ENCODE peak calls at places on chromosomes 7 and 10, in five cellular contexts. One of them, this sample, is unnamed.

GRCh38 chr10:35340975-35341374 is 4.7 kb downstream of the CCNY start:
- DNase-seq in K562: no peak
- DNase-seq in SK-N-SH: no peak
- DNase-seq in GM12878: no peak
- DNase-seq in HepG2: no peak
- DNase-seq in this sample: no peak

GRCh38 chr10:72409167-72409566 is 54.4 kb upstream of the DNAJB12 start:
- DNase-seq in K562: no peak
- DNase-seq in SK-N-SH: no peak
- DNase-seq in GM12878: no peak
- DNase-seq in HepG2: no peak
- DNase-seq in this sample: no peak

GRCh38 chr7:106863216-106863997 is 1.7 kb upstream of the PIK3CG start:
- DNase-seq in K562: peak
- DNase-seq in SK-N-SH: no peak
- DNase-seq in GM12878: no peak
- DNase-seq in HepG2: no peak
- DNase-seq in this sample: no peak

GRCh38 chr10:119497243-119497642 is 45.3 kb downstream of the RGS10 start:
- DNase-seq in K562: no peak
- DNase-seq in SK-N-SH: no peak
- DNase-seq in GM12878: no peak
- DNase-seq in HepG2: no peak
- DNase-seq in this sample: no peak

GRCh38 chr7:70446448-70447143 is 685.3 kb upstream of the GALNT17 start:
- DNase-seq in K562: no peak
- DNase-seq in SK-N-SH: no peak
- DNase-seq in GM12878: no peak
- DNase-seq in HepG2: no peak
- DNase-seq in this sample: no peak

GRCh38 chr7:103718482-103719415 is 270.7 kb downstream of the RELN start:
- DNase-seq in K562: no peak
- DNase-seq in SK-N-SH: no peak
- DNase-seq in GM12878: no peak
- DNase-seq in HepG2: no peak
- DNase-seq in this sample: no peak

GRCh38 chr7:100493476-100494264 is 9.9 kb downstream of the NYAP1 start:
- DNase-seq in K562: peak
- DNase-seq in SK-N-SH: peak
- DNase-seq in GM12878: no peak
- DNase-seq in HepG2: peak
- DNase-seq in this sample: peak

GRCh38 chr10:124614003-124614659 is 130.0 kb downstream of the FAM53B start:
- DNase-seq in K562: no peak
- DNase-seq in SK-N-SH: no peak
- DNase-seq in GM12878: peak
- DNase-seq in HepG2: no peak
- DNase-seq in this sample: no peak

GRCh38 chr7:51011710-51012350 is 229.1 kb upstream of the GRB10 start:
- DNase-seq in K562: no peak
- DNase-seq in SK-N-SH: no peak
- DNase-seq in GM12878: no peak
- DNase-seq in HepG2: no peak
- DNase-seq in this sample: no peak

GRCh38 chr7:44145969-44146897 is 5.1 kb upstream of the MYL7 start:
- DNase-seq in K562: peak
- DNase-seq in SK-N-SH: peak
- DNase-seq in GM12878: no peak
- DNase-seq in HepG2: no peak
- DNase-seq in this sample: peak

GRCh38 chr7:99919814-99920618 is 686 bp upstream of the TRIM4 start:
- DNase-seq in K562: no peak
- DNase-seq in SK-N-SH: no peak
- DNase-seq in GM12878: no peak
- DNase-seq in HepG2: no peak
- DNase-seq in this sample: no peak

GRCh38 chr7:117249696-117250095 is 73.2 kb downstream of the WNT2 start:
- DNase-seq in K562: no peak
- DNase-seq in SK-N-SH: no peak
- DNase-seq in GM12878: no peak
- DNase-seq in HepG2: no peak
- DNase-seq in this sample: no peak

GRCh38 chr10:46530249-46531186 is 25.9 kb downstream of the GPRIN2 start:
- DNase-seq in K562: no peak
- DNase-seq in SK-N-SH: no peak
- DNase-seq in GM12878: no peak
- DNase-seq in HepG2: peak
- DNase-seq in this sample: no peak

GRCh38 chr10:119030421-119031250 is 1.1 kb downstream of the NANOS1 start:
- DNase-seq in K562: peak
- DNase-seq in SK-N-SH: peak
- DNase-seq in GM12878: peak
- DNase-seq in HepG2: peak
- DNase-seq in this sample: peak

GRCh38 chr7:95537483-95537882 is 51.7 kb downstream of the ASB4 start:
- DNase-seq in K562: no peak
- DNase-seq in SK-N-SH: no peak
- DNase-seq in GM12878: no peak
- DNase-seq in HepG2: no peak
- DNase-seq in this sample: no peak

GRCh38 chr10:71854031-71854430 is 3.0 kb upstream of the PSAP start:
- DNase-seq in K562: no peak
- DNase-seq in SK-N-SH: no peak
- DNase-seq in GM12878: no peak
- DNase-seq in HepG2: no peak
- DNase-seq in this sample: no peak

GRCh38 chr10:121845044-121845784 is 82.6 kb downstream of the ATE1 start:
- DNase-seq in K562: no peak
- DNase-seq in SK-N-SH: no peak
- DNase-seq in GM12878: no peak
- DNase-seq in HepG2: no peak
- DNase-seq in this sample: no peak

GRCh38 chr10:66555061-66555460 is 370.8 kb upstream of the LRRTM3 start:
- DNase-seq in K562: no peak
- DNase-seq in SK-N-SH: no peak
- DNase-seq in GM12878: no peak
- DNase-seq in HepG2: no peak
- DNase-seq in this sample: no peak

GRCh38 chr10:48456361-48456804 is 148.5 kb downstream of the ARHGAP22 start:
- DNase-seq in K562: peak
- DNase-seq in SK-N-SH: peak
- DNase-seq in GM12878: no peak
- DNase-seq in HepG2: no peak
- DNase-seq in this sample: peak

GRCh38 chr7:97019710-97020109 is 4.9 kb downstream of the DLX5 start:
- DNase-seq in K562: no peak
- DNase-seq in SK-N-SH: no peak
- DNase-seq in GM12878: no peak
- DNase-seq in HepG2: no peak
- DNase-seq in this sample: no peak

GRCh38 chr7:7221602-7222038 is 39.3 kb downstream of the C1GALT1 start:
- DNase-seq in K562: peak
- DNase-seq in SK-N-SH: peak
- DNase-seq in GM12878: no peak
- DNase-seq in HepG2: no peak
- DNase-seq in this sample: no peak

GRCh38 chr10:67803588-67804394 is 34.2 kb downstream of the DNAJC12 start:
- DNase-seq in K562: no peak
- DNase-seq in SK-N-SH: no peak
- DNase-seq in GM12878: no peak
- DNase-seq in HepG2: peak
- DNase-seq in this sample: no peak

GRCh38 chr10:52128056-52128683 is 185.9 kb upstream of the DKK1 start:
- DNase-seq in K562: no peak
- DNase-seq in SK-N-SH: no peak
- DNase-seq in GM12878: no peak
- DNase-seq in HepG2: no peak
- DNase-seq in this sample: no peak

GRCh38 chr7:154302380-154302779 is 250.2 kb downstream of the DPP6 start:
- DNase-seq in K562: no peak
- DNase-seq in SK-N-SH: no peak
- DNase-seq in GM12878: no peak
- DNase-seq in HepG2: peak
- DNase-seq in this sample: no peak

GRCh38 chr10:118832242-118832651 is 77.5 kb upstream of the CACUL1 start:
- DNase-seq in K562: no peak
- DNase-seq in SK-N-SH: peak
- DNase-seq in GM12878: no peak
- DNase-seq in HepG2: no peak
- DNase-seq in this sample: peak

DNA sequence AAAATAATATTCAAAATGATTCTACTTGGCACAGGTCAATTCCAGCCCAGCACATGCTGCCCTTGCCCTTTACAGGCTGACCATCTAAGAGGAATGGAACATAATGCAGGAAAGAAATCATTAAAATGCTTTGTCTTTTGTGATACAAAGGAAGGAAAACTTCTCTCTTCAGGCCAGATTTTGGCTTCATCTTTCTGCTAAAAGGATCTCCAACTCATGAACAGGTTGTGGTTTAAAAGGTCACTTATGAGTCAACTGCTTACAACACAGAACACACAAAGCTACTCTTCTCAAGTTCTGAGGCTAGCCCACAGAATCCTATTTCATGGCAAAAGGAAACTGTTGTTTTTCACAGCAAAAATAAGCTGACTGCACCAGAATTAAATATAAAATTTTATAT is 197.1 kb downstream of the DOCK4 start:
- DNase-seq in K562: no peak
- DNase-seq in SK-N-SH: no peak
- DNase-seq in GM12878: no peak
- DNase-seq in HepG2: peak
- DNase-seq in this sample: no peak
- TF ChIP-seq REST in K562: no peak
- TF ChIP-seq REST in SK-N-SH: no peak
- TF ChIP-seq REST in GM12878: no peak
- TF ChIP-seq REST in HepG2: no peak
- TF ChIP-seq REST in this sample: no peak

GRCh38 chr10:61001731-61002122 is 57.7 kb upstream of the RHOBTB1 start:
- DNase-seq in K562: no peak
- DNase-seq in SK-N-SH: no peak
- DNase-seq in GM12878: no peak
- DNase-seq in HepG2: no peak
- DNase-seq in this sample: no peak

GRCh38 chr10:60998932-60999331 is 54.9 kb upstream of the RHOBTB1 start:
- DNase-seq in K562: no peak
- DNase-seq in SK-N-SH: no peak
- DNase-seq in GM12878: no peak
- DNase-seq in HepG2: no peak
- DNase-seq in this sample: no peak

DNA sequence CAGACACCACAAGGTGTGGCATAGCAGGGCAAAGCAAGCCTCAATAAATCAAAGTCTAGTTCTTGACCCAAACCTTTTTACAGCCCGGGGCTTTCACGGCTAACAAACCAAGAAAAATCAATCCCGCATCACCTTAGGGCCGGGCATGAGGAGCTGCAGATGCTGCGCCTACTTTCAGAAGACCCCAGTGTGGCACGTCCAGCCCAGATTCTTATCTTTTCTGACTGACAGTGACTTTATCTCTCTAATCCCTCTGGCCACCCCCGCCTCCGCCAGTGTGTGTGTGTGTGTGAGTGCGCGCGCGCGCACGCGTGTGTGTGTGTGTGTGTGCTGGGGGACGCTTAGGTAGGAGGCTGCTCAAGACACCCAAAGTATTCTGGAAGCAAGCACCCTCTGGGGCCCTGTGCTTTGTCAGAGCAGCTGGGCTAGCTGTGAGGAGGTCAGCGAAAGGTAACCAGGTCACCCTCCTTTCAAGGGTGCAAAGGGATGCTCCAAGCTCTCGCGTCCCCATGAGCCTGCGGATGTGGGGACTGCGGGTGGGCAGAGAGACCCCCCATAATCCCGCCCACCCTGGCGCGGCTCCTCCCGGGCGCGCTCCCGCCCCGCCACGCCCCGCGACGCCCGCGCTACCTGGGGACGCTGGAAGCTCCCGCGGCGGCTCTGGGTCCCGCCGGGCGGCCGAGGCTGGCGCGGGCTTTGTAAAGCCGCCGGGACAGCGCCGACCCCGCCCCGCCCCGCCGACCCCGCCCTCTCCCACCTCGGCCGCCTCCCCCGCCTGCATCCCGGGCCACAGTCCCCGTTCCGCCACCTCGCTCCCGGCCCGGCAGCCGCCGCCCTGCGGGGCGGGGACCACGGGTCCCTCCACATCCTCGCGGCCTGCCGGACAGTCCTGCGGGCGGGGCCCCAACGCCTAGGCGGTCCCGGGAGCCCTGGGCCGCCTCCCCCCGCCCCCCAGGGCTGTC is 57.1 kb upstream of the RHOBTB1 start:
- DNase-seq in K562: peak
- DNase-seq in SK-N-SH: peak
- DNase-seq in GM12878: no peak
- DNase-seq in HepG2: peak
- DNase-seq in this sample: no peak
- TF ChIP-seq GABPA in K562: no peak
- TF ChIP-seq GABPA in SK-N-SH: no peak
- TF ChIP-seq GABPA in GM12878: no peak
- TF ChIP-seq GABPA in HepG2: no peak
- TF ChIP-seq GABPA in this sample: no peak

GRCh38 chr7:111755388-111755787 is 193.1 kb upstream of the IMMP2L start:
- DNase-seq in K562: no peak
- DNase-seq in SK-N-SH: no peak
- DNase-seq in GM12878: no peak
- DNase-seq in HepG2: no peak
- DNase-seq in this sample: no peak
- TF ChIP-seq REST in K562: no peak
- TF ChIP-seq REST in SK-N-SH: no peak
- TF ChIP-seq REST in GM12878: no peak
- TF ChIP-seq REST in HepG2: no peak
- TF ChIP-seq REST in this sample: no peak

GRCh38 chr7:133052826-133053225 is 29.1 kb downstream of the CHCHD3 start:
- DNase-seq in K562: no peak
- DNase-seq in SK-N-SH: no peak
- DNase-seq in GM12878: no peak
- DNase-seq in HepG2: no peak
- DNase-seq in this sample: no peak

GRCh38 chr7:133051719-133052118 is 30.2 kb downstream of the CHCHD3 start:
- DNase-seq in K562: no peak
- DNase-seq in SK-N-SH: no peak
- DNase-seq in GM12878: no peak
- DNase-seq in HepG2: no peak
- DNase-seq in this sample: no peak

GRCh38 chr7:133054167-133054840 is 27.6 kb downstream of the CHCHD3 start:
- DNase-seq in K562: no peak
- DNase-seq in SK-N-SH: no peak
- DNase-seq in GM12878: no peak
- DNase-seq in HepG2: no peak
- DNase-seq in this sample: no peak

GRCh38 chr7:133052357-133052756 is 29.5 kb downstream of the CHCHD3 start:
- DNase-seq in K562: no peak
- DNase-seq in SK-N-SH: no peak
- DNase-seq in GM12878: no peak
- DNase-seq in HepG2: no peak
- DNase-seq in this sample: no peak

GRCh38 chr7:133053321-133053891 is 28.5 kb downstream of the CHCHD3 start:
- DNase-seq in K562: no peak
- DNase-seq in SK-N-SH: no peak
- DNase-seq in GM12878: no peak
- DNase-seq in HepG2: no peak
- DNase-seq in this sample: no peak
- TF ChIP-seq GABPA in K562: no peak
- TF ChIP-seq GABPA in SK-N-SH: no peak
- TF ChIP-seq GABPA in GM12878: peak
- TF ChIP-seq GABPA in HepG2: no peak
- TF ChIP-seq GABPA in this sample: no peak